ENCODE peak calls at places on chromosomes 1 and 21, in five cellular contexts. A is lower leg skin, R is breast epithelium, M is pancreas, D is upper lobe of right lung. K is an unnamed sample.

GRCh38 chr1:155004352-155005075 is 1.9 kb downstream of the ZBTB7B start:
- DNase-seq in M (no peak), R (no peak), D (no peak), A (peak; percentile 86), K (no peak)

GRCh38 chr21:14259669-14260458 is 43.9 kb downstream of the RBM11 start:
- DNase-seq in R (no peak), D (no peak), A (no peak), M (no peak), K (peak; percentile 23)

GRCh38 chr21:15298306-15298705 is 233.5 kb upstream of the NRIP1 start:
- DNase-seq in R (no peak), D (no peak), A (no peak), M (no peak), K (no peak)

GRCh38 chr1:88742546-88742945 is 58.5 kb downstream of the PKN2 start:
- DNase-seq in R (no peak), M (no peak), A (no peak), D (no peak), K (no peak)

GRCh38 chr1:95652423-95652958 is 418.5 kb downstream of the RWDD3 start:
- DNase-seq in R (no peak), A (no peak), M (no peak), D (no peak), K (no peak)

GRCh38 chr1:100009458-100009857 is 39.7 kb downstream of the SLC35A3 start:
- DNase-seq in R (no peak), A (no peak), D (no peak), M (no peak), K (no peak)

GRCh38 chr1:11384170-11384554 is 94.8 kb upstream of the DISP3 start:
- DNase-seq in M (no peak), D (no peak), A (no peak), R (no peak), K (no peak)

GRCh38 chr1:147840909-147841308 is 61.7 kb upstream of the GJA8 start:
- DNase-seq in R (no peak), A (no peak), D (no peak), M (no peak), K (no peak)

GRCh38 chr21:41678944-41679343 is 87.9 kb downstream of the RIPK4 start:
- DNase-seq in D (peak; percentile 95), A (peak; percentile 97), M (peak; percentile 99), R (peak; percentile 94), K (no peak)

GRCh38 chr21:15735409-15735808 is 5.6 kb downstream of the USP25 start:
- DNase-seq in D (no peak), A (no peak), R (no peak), M (no peak), K (no peak)

GRCh38 chr21:39175154-39175553 is 8.1 kb downstream of the PSMG1 start:
- DNase-seq in A (no peak), M (no peak), D (no peak), R (no peak), K (no peak)

GRCh38 chr1:27332536-27333281 is 9.1 kb upstream of the SYTL1 start:
- DNase-seq in M (no peak), A (no peak), R (no peak), D (no peak), K (peak; percentile 53)

GRCh38 chr1:84436907-84437667 is 38.8 kb downstream of the DNASE2B start:
- DNase-seq in M (no peak), A (no peak), R (no peak), D (no peak), K (no peak)

GRCh38 chr1:23446644-23447310 is 22.2 kb upstream of the TCEA3 start:
- DNase-seq in R (no peak), M (no peak), A (no peak), D (no peak), K (no peak)

GRCh38 chr1:145956776-145957442 is 908 bp downstream of the LIX1L start:
- DNase-seq in D (no peak), R (no peak), A (peak; percentile 72), M (no peak), K (no peak)

GRCh38 chr1:8848663-8849386 is 29.7 kb downstream of the ENO1 start:
- DNase-seq in A (peak; percentile 97), M (peak; percentile 92), R (peak; percentile 93), D (peak; percentile 95), K (peak; percentile 64)

GRCh38 chr1:9085306-9085940 is 16.0 kb upstream of the SLC2A5 start:
- DNase-seq in D (no peak), R (no peak), A (no peak), M (no peak), K (no peak)

GRCh38 chr1:236407059-236407458 is 13.0 kb downstream of the EDARADD start:
- DNase-seq in R (no peak), M (no peak), D (no peak), A (peak; percentile 62), K (no peak)

GRCh38 chr1:25031601-25031965 is 101.5 kb upstream of the RUNX3 start:
- DNase-seq in D (no peak), A (no peak), R (no peak), M (no peak), K (peak; percentile 20)

GRCh38 chr1:6008084-6008415 is 15.8 kb upstream of the NPHP4 start:
- DNase-seq in R (no peak), M (no peak), D (peak; percentile 39), A (no peak), K (no peak)

GRCh38 chr1:45001011-45001481 is 10.1 kb downstream of the HECTD3 start:
- DNase-seq in M (no peak), R (peak; percentile 77), D (peak; percentile 73), A (peak; percentile 85), K (no peak)

GRCh38 chr1:172874950-172875349 is 175.8 kb downstream of the TNFSF18 start:
- DNase-seq in D (no peak), A (no peak), R (no peak), M (no peak), K (no peak)

GRCh38 chr1:221335161-221336101 is 406.5 kb downstream of the DUSP10 start:
- DNase-seq in D (no peak), M (no peak), A (no peak), R (no peak), K (no peak)

GRCh38 chr1:77759090-77760028 is at the start of gene USP33:
- DNase-seq in D (peak; percentile 95), R (peak; percentile 78), M (peak; percentile 87), A (peak; percentile 96), K (peak; percentile 93)

GRCh38 chr1:183515002-183515689 is 42.8 kb downstream of the SMG7 start:
- DNase-seq in A (no peak), D (no peak), R (no peak), M (no peak), K (no peak)

GRCh38 chr1:35190784-35191183 is 2.2 kb downstream of the SFPQ start:
- DNase-seq in R (no peak), M (no peak), D (no peak), A (no peak), K (no peak)

GRCh38 chr1:116954450-116954849 is 44.7 kb downstream of the PTGFRN start:
- DNase-seq in A (no peak), D (no peak), M (no peak), R (no peak), K (no peak)

GRCh38 chr1:112393634-112393976 is 2.4 kb upstream of the CTTNBP2NL start:
- DNase-seq in D (no peak), A (no peak), R (no peak), M (no peak), K (no peak)
- H3K4me3 ChIP-seq in D (peak overlapping the region; percentile 24), A (no peak overlapping the region), R (peak overlapping the region; percentile 49), M (no peak overlapping the region), K (no peak overlapping the region)

GRCh38 chr1:205630651-205631009 is 1.2 kb downstream of the ELK4 start:
- DNase-seq in A (no peak), M (no peak), D (no peak), R (no peak), K (no peak)

GRCh38 chr1:205630241-205630640 is 1.6 kb downstream of the ELK4 start:
- DNase-seq in A (no peak), M (no peak), D (no peak), R (no peak), K (peak; percentile 13)

GRCh38 chr1:205629751-205630150 is 2.1 kb downstream of the ELK4 start:
- DNase-seq in D (no peak), M (no peak), R (no peak), A (no peak), K (no peak)

GRCh38 chr1:205627956-205628355 is 3.9 kb downstream of the ELK4 start:
- DNase-seq in D (no peak), A (no peak), R (no peak), M (no peak), K (no peak)

DNA sequence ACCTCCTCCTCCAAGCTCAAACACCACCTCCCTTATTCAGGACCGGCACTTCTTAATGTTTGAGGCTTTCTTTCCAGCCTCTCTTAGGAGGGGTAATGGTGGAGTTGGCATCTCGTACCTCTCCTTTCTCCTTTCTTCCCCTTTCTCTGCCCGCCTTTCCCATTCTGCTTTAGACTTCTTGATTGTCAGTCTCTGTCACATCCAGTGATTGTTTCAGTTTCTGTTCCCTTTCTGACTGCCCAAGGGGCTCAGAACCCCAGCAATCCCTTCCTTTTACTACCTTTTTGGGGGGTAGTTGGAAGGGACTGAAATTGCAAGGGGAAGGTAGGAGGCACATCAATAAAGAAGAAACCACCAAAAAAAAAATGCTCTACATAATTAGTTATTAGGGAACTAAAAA is 5.6 kb downstream of the ELK4 start:
- DNase-seq in R (no peak), D (no peak), M (no peak), A (no peak), K (no peak)
- H3K4me3 ChIP-seq in R (no peak overlapping the region), D (no peak overlapping the region), M (no peak overlapping the region), A (no peak overlapping the region), K (no peak overlapping the region)

DNA sequence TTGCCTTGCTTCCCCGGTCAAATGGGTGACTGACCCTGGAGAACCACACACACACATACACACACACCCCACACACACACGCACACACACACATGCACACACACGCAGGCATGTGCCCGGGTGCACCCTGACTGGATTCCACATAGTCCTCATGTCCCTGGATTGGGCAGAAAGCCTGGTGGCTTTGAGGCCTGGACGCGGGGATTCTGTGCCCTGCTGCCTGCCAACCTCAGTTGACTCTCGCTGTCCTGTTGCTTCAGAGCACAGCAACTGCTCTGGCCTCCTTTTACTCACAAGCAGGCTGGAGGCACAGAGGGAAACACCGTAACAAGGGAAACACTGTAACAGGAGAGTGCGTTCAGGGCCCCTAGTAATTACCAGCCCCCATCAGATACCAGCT is 6.4 kb downstream of the RORC start:
- DNase-seq in R (no peak), A (no peak), D (no peak), M (no peak), K (no peak)
- H3K4me3 ChIP-seq in R (no peak overlapping the region), A (no peak overlapping the region), D (peak overlapping the region; percentile 3), M (no peak overlapping the region), K (no peak overlapping the region)

GRCh38 chr21:33780631-33781030 is 135.0 kb downstream of the ATP5PO start:
- DNase-seq in M (no peak), A (no peak), D (no peak), R (no peak), K (no peak)
- H3K4me3 ChIP-seq in M (no peak overlapping the region), A (no peak overlapping the region), D (no peak overlapping the region), R (no peak overlapping the region), K (no peak overlapping the region)

DNA sequence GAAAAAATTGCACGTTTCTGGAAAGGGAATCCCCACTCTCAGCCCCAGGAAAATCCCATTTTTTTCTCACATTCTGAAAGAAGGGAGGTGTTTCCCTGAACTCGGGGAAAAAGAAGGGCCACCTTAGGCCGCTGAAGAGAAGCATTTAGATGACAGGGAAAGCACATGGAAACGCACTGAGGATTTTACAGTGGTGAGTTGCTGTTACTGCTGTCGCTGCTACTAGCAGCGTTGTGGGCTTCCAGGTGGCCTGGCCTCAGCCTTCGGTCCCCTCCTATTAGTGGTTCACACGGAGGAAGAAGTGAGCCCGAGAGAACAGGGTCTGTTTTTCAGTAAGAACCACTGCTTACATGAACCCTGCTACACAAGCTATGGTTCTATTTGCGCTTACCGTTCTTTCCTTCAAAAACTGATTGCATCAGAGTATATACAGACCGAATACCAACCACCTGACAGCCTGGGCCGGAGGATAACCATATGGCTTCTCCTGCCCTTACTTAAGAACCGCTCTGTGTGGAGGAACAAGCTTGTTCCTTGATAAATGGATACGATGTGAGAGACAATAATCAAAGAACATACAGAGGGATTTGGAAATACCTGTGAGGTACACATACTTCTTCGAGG is 986 bp upstream of the KCNT2 start:
- DNase-seq in M (no peak), D (no peak), R (no peak), A (no peak), K (no peak)
- H3K4me3 ChIP-seq in M (peak overlapping the region; percentile 19), D (peak overlapping the region; percentile 55), R (peak overlapping the region; percentile 74), A (no peak overlapping the region), K (no peak overlapping the region)